ENCODE peak calls at places on chromosomes 2 and 18, in four cellular contexts. T is HL-60, A is GM12878, O is GM12891. I is an unnamed sample.

GRCh38 chr2:237025090-237025865 is 60.4 kb upstream of the COPS8 start:
- DNase-seq in T (peak), A (no peak), O (no peak), I (no peak)

GRCh38 chr2:196568506-196568905 is 71.0 kb upstream of the CCDC150 start:
- DNase-seq in T (no peak), A (no peak), O (no peak), I (no peak)

GRCh38 chr2:235398321-235398720 is 95.5 kb upstream of the AGAP1 start:
- DNase-seq in T (no peak), A (no peak), O (no peak), I (no peak)

GRCh38 chr2:237666606-237667005 is 39.2 kb downstream of the LRRFIP1 start:
- DNase-seq in T (no peak), A (no peak), O (no peak), I (no peak)

GRCh38 chr2:219987830-219988229 is 360.4 kb downstream of the SLC4A3 start:
- DNase-seq in T (no peak), A (no peak), O (no peak), I (no peak)

GRCh38 chr2:9737053-9737875 is 106.0 kb upstream of the TAF1B start:
- DNase-seq in T (no peak), A (no peak), O (no peak), I (peak)

GRCh38 chr2:42984617-42985016 is 192.2 kb upstream of the HAAO start:
- DNase-seq in T (no peak), A (no peak), O (no peak), I (no peak)

GRCh38 chr2:207694811-207695281 is 16.6 kb upstream of the CCNYL1 start:
- DNase-seq in T (no peak), A (no peak), O (no peak), I (no peak)

GRCh38 chr18:76979111-76979751 is 153.4 kb downstream of the MBP start:
- DNase-seq in T (no peak), A (no peak), O (no peak), I (no peak)

GRCh38 chr2:41854227-41854626 is 193.6 kb upstream of the PKDCC start:
- DNase-seq in T (no peak), A (no peak), O (no peak), I (no peak)

GRCh38 chr2:212330263-212330662 is 208.3 kb downstream of the ERBB4 start:
- DNase-seq in T (no peak), A (no peak), O (no peak), I (no peak)

GRCh38 chr2:168365094-168365621 is 90.9 kb upstream of the CERS6 start:
- DNase-seq in T (peak), A (no peak), O (no peak), I (no peak)

GRCh38 chr18:76983184-76983583 is 149.4 kb downstream of the MBP start:
- DNase-seq in T (peak), A (peak), O (peak), I (peak)

GRCh38 chr18:3889803-3890202 is 439.8 kb downstream of the TGIF1 start:
- DNase-seq in T (no peak), A (no peak), O (no peak), I (no peak)

GRCh38 chr18:6521804-6522418 is 107.2 kb upstream of the L3MBTL4 start:
- DNase-seq in T (peak), A (peak), O (no peak), I (peak)

GRCh38 chr2:8754056-8754790 is 72.4 kb downstream of the ID2 start:
- DNase-seq in T (no peak), A (no peak), O (no peak), I (no peak)

GRCh38 chr2:144414324-144414845 is 105.5 kb downstream of the ZEB2 start:
- DNase-seq in T (peak), A (no peak), O (no peak), I (no peak)

GRCh38 chr18:28267878-28268625 is 91.1 kb upstream of the CDH2 start:
- DNase-seq in T (no peak), A (no peak), O (no peak), I (no peak)

GRCh38 chr2:160486341-160486740 is 7.3 kb downstream of the RBMS1 start:
- DNase-seq in T (no peak), A (no peak), O (no peak), I (no peak)

GRCh38 chr2:226483143-226483542 is 316.5 kb downstream of the IRS1 start:
- DNase-seq in T (no peak), A (no peak), O (no peak), I (no peak)

GRCh38 chr2:85255813-85256581 is 71.8 kb downstream of the TGOLN2 start:
- DNase-seq in T (no peak), A (no peak), O (no peak), I (no peak)
- TF ChIP-seq SPI1 in T (no peak), A (no peak), O (no peak), I (no peak)

GRCh38 chr18:32368170-32368569 is 102.5 kb downstream of the GAREM1 start:
- DNase-seq in T (no peak), A (no peak), O (no peak), I (no peak)
- TF ChIP-seq SPI1 in T (no peak), A (no peak), O (no peak), I (no peak)

DNA sequence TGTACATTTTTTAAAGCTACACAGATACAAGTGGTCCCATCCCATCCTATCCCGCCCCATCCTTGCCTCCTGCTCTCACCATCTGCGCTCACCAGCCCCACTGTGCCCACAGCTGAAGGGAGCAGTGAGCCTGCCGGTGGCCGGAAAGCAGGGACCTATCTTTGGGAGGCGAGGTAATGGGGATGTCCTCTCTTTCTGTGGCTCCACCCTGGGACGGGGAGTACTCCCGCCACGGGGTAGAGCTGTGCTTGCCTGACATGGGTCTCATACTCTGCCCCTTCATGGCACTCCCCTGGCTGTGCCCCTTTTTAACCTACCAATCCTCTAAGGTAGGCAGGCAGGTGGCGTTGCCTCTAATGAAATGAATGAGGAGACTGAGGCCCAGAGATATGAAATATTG is 13.3 kb downstream of the SH2D6 start:
- DNase-seq in T (no peak), A (no peak), O (no peak), I (no peak)
- TF ChIP-seq SPI1 in T (no peak), A (no peak), O (no peak), I (no peak)

GRCh38 chr2:240229005-240229404 is 88.5 kb upstream of the OTOS start:
- DNase-seq in T (no peak), A (no peak), O (no peak), I (no peak)

GRCh38 chr2:240225660-240226475 is 85.4 kb upstream of the OTOS start:
- DNase-seq in T (no peak), A (no peak), O (no peak), I (no peak)

GRCh38 chr2:240226672-240227537 is 86.4 kb upstream of the OTOS start:
- DNase-seq in T (no peak), A (no peak), O (no peak), I (no peak)

GRCh38 chr2:240229603-240230423 is 89.4 kb upstream of the OTOS start:
- DNase-seq in T (no peak), A (no peak), O (no peak), I (no peak)

DNA sequence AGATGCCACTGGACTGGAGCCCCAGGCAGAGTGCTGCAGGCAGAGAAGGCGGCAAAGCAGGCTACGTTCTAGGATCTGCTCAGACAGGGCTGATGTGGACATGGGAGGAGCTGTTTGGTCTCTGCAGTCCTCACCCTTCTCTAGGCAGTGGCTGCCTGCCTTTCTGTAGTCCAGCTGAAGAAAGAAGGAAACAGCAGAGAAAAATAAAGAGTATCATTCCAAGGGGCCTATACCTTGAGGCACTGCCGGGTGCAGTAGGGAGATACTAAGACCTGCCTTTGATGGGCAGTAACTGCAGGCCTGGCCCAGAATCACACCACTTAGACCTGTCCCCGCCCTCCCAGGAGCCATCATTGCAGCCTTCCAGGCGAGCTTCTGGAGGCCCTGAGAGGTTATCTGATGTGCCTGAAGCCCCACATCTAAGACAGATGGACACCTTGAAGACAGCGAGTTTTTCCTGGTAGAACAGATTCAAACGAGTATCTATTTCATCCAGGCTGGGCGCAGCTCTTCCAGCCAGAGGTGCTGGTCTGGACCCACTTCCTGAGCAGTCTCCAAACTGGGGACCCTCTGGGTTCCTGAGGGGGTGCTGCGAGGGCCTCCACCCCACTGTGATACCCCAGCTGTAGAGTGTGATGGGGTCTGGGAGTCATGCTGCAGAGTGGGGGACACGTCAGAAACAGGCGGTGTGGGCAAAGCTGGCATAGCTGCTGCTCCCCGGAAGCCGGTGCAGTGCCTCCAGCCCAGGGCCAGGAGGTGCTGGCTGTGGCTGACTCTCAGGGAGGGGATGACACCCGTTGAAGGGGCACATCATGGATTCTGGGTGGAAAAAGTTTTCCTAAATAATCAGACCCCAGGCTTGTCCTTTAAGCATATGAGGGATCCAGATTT is 87.3 kb upstream of the OTOS start:
- DNase-seq in T (no peak), A (no peak), O (no peak), I (no peak)
- TF ChIP-seq SPI1 in T (no peak), A (no peak), O (no peak), I (no peak)

GRCh38 chr2:121303531-121304263 is 18.7 kb upstream of the TFCP2L1 start:
- DNase-seq in T (no peak), A (no peak), O (no peak), I (no peak)
- TF ChIP-seq SPI1 in T (no peak), A (no peak), O (no peak), I (no peak)

GRCh38 chr2:122412360-122412759 is 656.9 kb downstream of the TSN start:
- DNase-seq in T (no peak), A (no peak), O (no peak), I (no peak)
- TF ChIP-seq SPI1 in T (no peak), A (no peak), O (no peak), I (no peak)

DNA sequence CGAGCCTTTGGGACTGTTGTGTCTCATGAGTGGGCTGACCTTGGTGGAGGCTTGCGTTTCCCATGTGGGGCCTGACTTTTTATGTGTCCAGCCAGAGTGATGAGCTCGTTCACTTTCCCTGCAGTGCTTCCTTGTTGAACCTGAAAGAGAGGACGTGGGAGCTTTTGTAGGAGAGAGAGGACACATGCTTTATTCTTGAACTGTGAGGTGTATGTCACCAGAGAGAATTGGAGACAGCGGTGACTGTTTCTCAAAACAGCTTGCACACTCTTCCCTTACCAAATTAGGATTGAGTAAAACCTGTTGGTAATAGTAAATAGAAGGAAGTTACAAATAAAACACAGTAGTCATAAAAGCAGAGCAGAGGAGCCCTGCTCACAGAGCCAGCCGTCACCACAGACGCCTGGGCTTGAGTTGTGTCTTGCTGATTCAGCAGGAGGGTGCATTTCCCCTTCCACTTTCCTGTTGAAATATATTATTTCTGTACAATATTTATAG is 60.7 kb downstream of the INPP4A start:
- DNase-seq in T (peak), A (no peak), O (no peak), I (no peak)
- TF ChIP-seq SPI1 in T (peak), A (no peak), O (peak), I (no peak)

DNA sequence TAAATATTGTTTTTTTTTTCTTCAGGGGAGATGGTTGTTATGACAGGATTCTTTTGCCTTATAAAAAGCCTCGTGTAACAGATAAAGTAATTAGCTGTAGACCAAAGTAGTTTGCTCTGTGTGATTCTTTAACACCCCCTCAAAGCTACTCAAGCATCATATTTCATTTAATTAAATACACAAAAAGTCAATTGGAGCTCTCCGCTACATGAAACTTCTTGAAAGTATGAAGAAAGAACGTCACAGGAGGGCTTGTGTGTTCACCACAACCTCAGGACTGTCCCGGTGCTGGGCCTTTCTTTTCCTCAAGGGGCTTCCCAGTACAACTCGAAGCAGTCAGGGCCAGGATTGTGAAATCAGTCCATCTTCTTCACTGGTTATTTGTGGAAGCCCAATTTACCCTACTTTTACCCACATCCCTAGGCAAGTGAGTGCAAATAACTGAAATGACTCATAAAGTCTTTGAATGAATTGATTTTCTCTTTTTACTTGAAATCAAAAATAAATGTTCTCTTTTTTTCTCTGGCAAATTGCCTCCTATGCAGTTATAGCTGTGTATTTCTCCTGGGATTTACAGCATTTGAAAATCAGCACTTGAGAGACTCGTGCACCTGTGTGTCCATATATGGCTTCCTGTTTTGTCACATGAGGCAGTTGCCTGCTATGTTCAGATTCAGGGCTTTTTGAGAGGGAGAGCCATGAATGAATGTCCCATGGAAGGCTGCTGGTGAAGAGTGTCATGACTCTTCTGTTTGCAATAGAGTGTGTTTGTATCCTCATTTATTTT is 48.6 kb downstream of the LINC00305 start:
- DNase-seq in T (no peak), A (peak), O (no peak), I (no peak)
- TF ChIP-seq SPI1 in T (no peak), A (no peak), O (no peak), I (no peak)

GRCh38 chr2:66344087-66344663 is 90.8 kb upstream of the MEIS1 start:
- DNase-seq in T (no peak), A (no peak), O (no peak), I (no peak)

GRCh38 chr2:66343259-66343658 is 91.7 kb upstream of the MEIS1 start:
- DNase-seq in T (no peak), A (no peak), O (no peak), I (no peak)

GRCh38 chr2:66346241-66346664 is 88.7 kb upstream of the MEIS1 start:
- DNase-seq in T (no peak), A (no peak), O (no peak), I (no peak)

GRCh38 chr2:66340521-66340920 is 94.4 kb upstream of the MEIS1 start:
- DNase-seq in T (no peak), A (no peak), O (no peak), I (no peak)
- TF ChIP-seq SPI1 in T (no peak), A (no peak), O (no peak), I (no peak)